ENCODE peak calls at places on chromosomes 2 and 18, in four cellular contexts. One of them, this sample, is unnamed.

GRCh38 chr2:28608061-28608828 is 112.4 kb downstream of the PLB1 start:
- DNase-seq in PC-9: no peak
- DNase-seq in astrocyte of the spinal cord: no peak
- DNase-seq in right lobe of liver: peak
- DNase-seq in this sample: no peak

GRCh38 chr2:84713441-84713840 is 167.4 kb downstream of the TRABD2A start:
- DNase-seq in PC-9: no peak
- DNase-seq in astrocyte of the spinal cord: no peak
- DNase-seq in right lobe of liver: no peak
- DNase-seq in this sample: no peak

GRCh38 chr2:9140570-9141378 is 65.8 kb upstream of the ASAP2 start:
- DNase-seq in PC-9: no peak
- DNase-seq in astrocyte of the spinal cord: no peak
- DNase-seq in right lobe of liver: no peak
- DNase-seq in this sample: no peak

GRCh38 chr2:486381-486780 is 190.8 kb downstream of the TMEM18 start:
- DNase-seq in PC-9: no peak
- DNase-seq in astrocyte of the spinal cord: no peak
- DNase-seq in right lobe of liver: no peak
- DNase-seq in this sample: no peak

GRCh38 chr2:208466133-208466919 is 59.7 kb downstream of the PTH2R start:
- DNase-seq in PC-9: peak
- DNase-seq in astrocyte of the spinal cord: peak
- DNase-seq in right lobe of liver: no peak
- DNase-seq in this sample: no peak

GRCh38 chr2:38454081-38454480 is 77.0 kb upstream of the ATL2 start:
- DNase-seq in PC-9: no peak
- DNase-seq in astrocyte of the spinal cord: no peak
- DNase-seq in right lobe of liver: no peak
- DNase-seq in this sample: peak

GRCh38 chr18:49835405-49835804 is 22.1 kb upstream of the ACAA2 start:
- DNase-seq in PC-9: no peak
- DNase-seq in astrocyte of the spinal cord: no peak
- DNase-seq in right lobe of liver: no peak
- DNase-seq in this sample: no peak

GRCh38 chr2:187527262-187527661 is 27.0 kb downstream of the TFPI start:
- DNase-seq in PC-9: no peak
- DNase-seq in astrocyte of the spinal cord: peak
- DNase-seq in right lobe of liver: no peak
- DNase-seq in this sample: no peak

GRCh38 chr2:203551653-203552250 is 16.7 kb upstream of the RAPH1 start:
- DNase-seq in PC-9: no peak
- DNase-seq in astrocyte of the spinal cord: no peak
- DNase-seq in right lobe of liver: peak
- DNase-seq in this sample: no peak

GRCh38 chr2:151570191-151570590 is 160.5 kb downstream of the RIF1 start:
- DNase-seq in PC-9: no peak
- DNase-seq in astrocyte of the spinal cord: no peak
- DNase-seq in right lobe of liver: no peak
- DNase-seq in this sample: no peak

GRCh38 chr2:204791230-204791629 is 246.0 kb downstream of the PARD3B start:
- DNase-seq in PC-9: no peak
- DNase-seq in astrocyte of the spinal cord: no peak
- DNase-seq in right lobe of liver: no peak
- DNase-seq in this sample: no peak

GRCh38 chr2:55585451-55586079 is 31.9 kb downstream of the PPP4R3B start:
- DNase-seq in PC-9: no peak
- DNase-seq in astrocyte of the spinal cord: peak
- DNase-seq in right lobe of liver: no peak
- DNase-seq in this sample: no peak

GRCh38 chr2:30300456-30301221 is 69.3 kb downstream of the LBH start:
- DNase-seq in PC-9: no peak
- DNase-seq in astrocyte of the spinal cord: peak
- DNase-seq in right lobe of liver: no peak
- DNase-seq in this sample: no peak

GRCh38 chr2:105494683-105495425 is 96.0 kb upstream of the FHL2 start:
- DNase-seq in PC-9: no peak
- DNase-seq in astrocyte of the spinal cord: no peak
- DNase-seq in right lobe of liver: no peak
- DNase-seq in this sample: no peak

GRCh38 chr2:213411582-213412289 is 127.5 kb downstream of the SPAG16 start:
- DNase-seq in PC-9: peak
- DNase-seq in astrocyte of the spinal cord: no peak
- DNase-seq in right lobe of liver: no peak
- DNase-seq in this sample: peak

GRCh38 chr2:70751881-70752280 is 16.1 kb downstream of the ADD2 start:
- DNase-seq in PC-9: no peak
- DNase-seq in astrocyte of the spinal cord: no peak
- DNase-seq in right lobe of liver: no peak
- DNase-seq in this sample: no peak

GRCh38 chr2:240913810-240914644 is 7.9 kb downstream of the CROCC2 start:
- DNase-seq in PC-9: peak
- DNase-seq in astrocyte of the spinal cord: peak
- DNase-seq in right lobe of liver: no peak
- DNase-seq in this sample: no peak

GRCh38 chr18:78978336-78979057 is 1.1 kb upstream of the SALL3 start:
- DNase-seq in PC-9: no peak
- DNase-seq in astrocyte of the spinal cord: peak
- DNase-seq in right lobe of liver: no peak
- DNase-seq in this sample: no peak

GRCh38 chr2:102185347-102185746 is 1.5 kb upstream of the IL1RL2 start:
- DNase-seq in PC-9: no peak
- DNase-seq in astrocyte of the spinal cord: no peak
- DNase-seq in right lobe of liver: no peak
- DNase-seq in this sample: no peak

GRCh38 chr2:69565431-69565839 is 78.1 kb downstream of the AAK1 start:
- DNase-seq in PC-9: peak
- DNase-seq in astrocyte of the spinal cord: no peak
- DNase-seq in right lobe of liver: peak
- DNase-seq in this sample: no peak

GRCh38 chr2:70132244-70133126 is 45.2 kb downstream of the PCBP1 start:
- DNase-seq in PC-9: no peak
- DNase-seq in astrocyte of the spinal cord: peak
- DNase-seq in right lobe of liver: peak
- DNase-seq in this sample: no peak

GRCh38 chr2:11145350-11145749 is 9.9 kb upstream of the SLC66A3 start:
- DNase-seq in PC-9: no peak
- DNase-seq in astrocyte of the spinal cord: no peak
- DNase-seq in right lobe of liver: no peak
- DNase-seq in this sample: no peak

GRCh38 chr2:32926708-32927084 is 20.1 kb upstream of the LTBP1 start:
- DNase-seq in PC-9: no peak
- DNase-seq in astrocyte of the spinal cord: peak
- DNase-seq in right lobe of liver: no peak
- DNase-seq in this sample: no peak

GRCh38 chr2:85174943-85175342 is 41.8 kb downstream of the TCF7L1 start:
- DNase-seq in PC-9: no peak
- DNase-seq in astrocyte of the spinal cord: no peak
- DNase-seq in right lobe of liver: no peak
- DNase-seq in this sample: no peak

GRCh38 chr2:179677148-179677688 is 184.2 kb downstream of the ZNF385B start:
- DNase-seq in PC-9: no peak
- DNase-seq in astrocyte of the spinal cord: no peak
- DNase-seq in right lobe of liver: no peak
- DNase-seq in this sample: no peak

GRCh38 chr2:35501076-35501475 is 854.5 kb upstream of the CRIM1 start:
- DNase-seq in PC-9: no peak
- DNase-seq in astrocyte of the spinal cord: no peak
- DNase-seq in right lobe of liver: no peak
- DNase-seq in this sample: peak

GRCh38 chr2:158178646-158179045 is 77.0 kb downstream of the UPP2 start:
- DNase-seq in PC-9: no peak
- DNase-seq in astrocyte of the spinal cord: no peak
- DNase-seq in right lobe of liver: no peak
- DNase-seq in this sample: no peak

GRCh38 chr18:65175681-65176080 is 575.1 kb upstream of the CDH7 start:
- DNase-seq in PC-9: no peak
- DNase-seq in astrocyte of the spinal cord: no peak
- DNase-seq in right lobe of liver: no peak
- DNase-seq in this sample: no peak

GRCh38 chr2:178811901-178812300 is 4.7 kb upstream of the TTN start:
- DNase-seq in PC-9: no peak
- DNase-seq in astrocyte of the spinal cord: peak
- DNase-seq in right lobe of liver: no peak
- DNase-seq in this sample: no peak

GRCh38 chr2:75476778-75477177 is 84.0 kb downstream of the EVA1A start:
- DNase-seq in PC-9: no peak
- DNase-seq in astrocyte of the spinal cord: peak
- DNase-seq in right lobe of liver: no peak
- DNase-seq in this sample: no peak

GRCh38 chr2:219344756-219345458 is 12.4 kb upstream of the RESP18 start:
- DNase-seq in PC-9: no peak
- DNase-seq in astrocyte of the spinal cord: peak
- DNase-seq in right lobe of liver: no peak
- DNase-seq in this sample: no peak

GRCh38 chr2:185745864-185746859 is 7.6 kb downstream of the FSIP2 start:
- DNase-seq in PC-9: no peak
- DNase-seq in astrocyte of the spinal cord: no peak
- DNase-seq in right lobe of liver: no peak
- DNase-seq in this sample: no peak

GRCh38 chr18:79934311-79935097 is 16.9 kb downstream of the SLC66A2 start:
- DNase-seq in PC-9: no peak
- DNase-seq in astrocyte of the spinal cord: no peak
- DNase-seq in right lobe of liver: peak
- DNase-seq in this sample: no peak

GRCh38 chr2:222355860-222356259 is 57.1 kb upstream of the PAX3 start:
- DNase-seq in PC-9: no peak
- DNase-seq in astrocyte of the spinal cord: peak
- DNase-seq in right lobe of liver: no peak
- DNase-seq in this sample: no peak

GRCh38 chr2:121530210-121530562 is 494 bp upstream of the RNU4ATAC start:
- DNase-seq in PC-9: peak
- DNase-seq in astrocyte of the spinal cord: peak
- DNase-seq in right lobe of liver: peak
- DNase-seq in this sample: no peak

GRCh38 chr2:219565130-219566080 is 5.9 kb downstream of the OBSL1 start:
- DNase-seq in PC-9: no peak
- DNase-seq in astrocyte of the spinal cord: no peak
- DNase-seq in right lobe of liver: no peak
- DNase-seq in this sample: no peak

GRCh38 chr2:96397756-96398525 is 62.4 kb downstream of the NCAPH start:
- DNase-seq in PC-9: no peak
- DNase-seq in astrocyte of the spinal cord: no peak
- DNase-seq in right lobe of liver: no peak
- DNase-seq in this sample: no peak

GRCh38 chr2:207632575-207633492 is 7.6 kb upstream of the METTL21A start:
- DNase-seq in PC-9: peak
- DNase-seq in astrocyte of the spinal cord: no peak
- DNase-seq in right lobe of liver: no peak
- DNase-seq in this sample: no peak

This sample was measured in keratinocyte.